ENCODE peak calls at places on chromosomes 6 and 20, in eight cellular contexts. P is hippocampal formation; X is psoas muscle; F is epithelial cell of esophagus; U is epithelial cell of proximal tubule; B is stimulated activated CD8-positive, alpha-beta memory T cell treated with anti-CD3 and anti-CD28 coated beads, Interleukin-2, amount 100 ng/mL, for 1 hour; G is T-helper 22 cell; D is foreskin fibroblast. W is an unnamed sample.

GRCh38 chr20:19114410-19114809 is 98.0 kb upstream of the SLC24A3 start:
- DNase-seq in P (no peak), X (no peak), F (peak), U (no peak), B (no peak), G (no peak), D (no peak), W (no peak)

GRCh38 chr20:49490689-49491088 is 8.2 kb upstream of the KCNB1 start:
- DNase-seq in P (no peak), X (no peak), F (no peak), U (no peak), B (no peak), G (no peak), D (no peak), W (no peak)

GRCh38 chr20:63540417-63541186 is 3.4 kb upstream of the PTK6 start:
- DNase-seq in P (no peak), X (no peak), F (no peak), U (no peak), B (no peak), G (no peak), D (peak), W (no peak)

GRCh38 chr20:63351811-63352591 is 9.1 kb downstream of the CHRNA4 start:
- DNase-seq in P (no peak), X (no peak), F (no peak), U (no peak), B (no peak), G (no peak), D (no peak), W (no peak)

GRCh38 chr6:16419636-16420331 is 181.4 kb downstream of the GMPR start:
- DNase-seq in P (no peak), X (no peak), F (no peak), U (no peak), B (no peak), G (no peak), D (no peak), W (no peak)

GRCh38 chr6:134168580-134169223 is 116.3 kb upstream of the SLC2A12 start:
- DNase-seq in P (no peak), X (no peak), F (no peak), U (no peak), B (no peak), G (no peak), D (no peak), W (no peak)

GRCh38 chr6:9467746-9468145 is 947.1 kb downstream of the TFAP2A start:
- DNase-seq in P (no peak), X (no peak), F (peak), U (no peak), B (no peak), G (no peak), D (peak), W (no peak)

GRCh38 chr6:132780770-132781371 is 17.6 kb downstream of the SLC18B1 start:
- DNase-seq in P (no peak), X (no peak), F (peak), U (no peak), B (no peak), G (no peak), D (peak), W (no peak)

GRCh38 chr20:62367483-62368302 is 581 bp upstream of the LAMA5 start:
- DNase-seq in P (no peak), X (peak), F (no peak), U (no peak), B (no peak), G (no peak), D (no peak), W (no peak)

GRCh38 chr20:51647674-51648570 is 105.4 kb upstream of the NFATC2 start:
- DNase-seq in P (no peak), X (no peak), F (no peak), U (no peak), B (no peak), G (no peak), D (no peak), W (no peak)

GRCh38 chr6:7178280-7178679 is 70.5 kb downstream of the RREB1 start:
- DNase-seq in P (no peak), X (no peak), F (no peak), U (no peak), B (no peak), G (no peak), D (no peak), W (no peak)

GRCh38 chr20:45842169-45842812 is 8.7 kb downstream of the SNX21 start:
- DNase-seq in P (no peak), X (no peak), F (no peak), U (no peak), B (no peak), G (no peak), D (peak), W (no peak)

GRCh38 chr20:25058797-25059486 is 1.0 kb upstream of the ACSS1 start:
- DNase-seq in P (no peak), X (no peak), F (no peak), U (no peak), B (no peak), G (no peak), D (peak), W (no peak)

GRCh38 chr6:116400376-116400775 is 29.6 kb downstream of the DSE start:
- DNase-seq in P (no peak), X (no peak), F (no peak), U (no peak), B (no peak), G (no peak), D (no peak), W (no peak)

GRCh38 chr20:25467441-25467840 is 60.0 kb downstream of the GINS1 start:
- DNase-seq in P (no peak), X (no peak), F (no peak), U (no peak), B (no peak), G (no peak), D (no peak), W (no peak)

GRCh38 chr6:151154418-151154817 is 85.3 kb upstream of the AKAP12 start:
- DNase-seq in P (no peak), X (peak), F (peak), U (no peak), B (no peak), G (no peak), D (no peak), W (no peak)

GRCh38 chr6:37175332-37176267 is 5.6 kb downstream of the PIM1 start:
- DNase-seq in P (no peak), X (no peak), F (peak), U (no peak), B (no peak), G (no peak), D (no peak), W (no peak)

GRCh38 chr6:14068623-14069022 is 48.9 kb upstream of the CD83 start:
- DNase-seq in P (no peak), X (no peak), F (no peak), U (no peak), B (no peak), G (no peak), D (no peak), W (no peak)

GRCh38 chr6:41638801-41639555 is 710 bp downstream of the MDFI start:
- DNase-seq in P (no peak), X (no peak), F (peak), U (no peak), B (no peak), G (no peak), D (no peak), W (no peak)

GRCh38 chr20:43767686-43768474 is 41.1 kb upstream of the GTSF1L start:
- DNase-seq in P (peak), X (no peak), F (peak), U (no peak), B (no peak), G (no peak), D (peak), W (no peak)